ENCODE peak calls at places on chromosomes 13 and 19, in five cellular contexts. One of them, this sample, is unnamed.
A peak's percentile ranks its signal among the peaks of the same experiment; 100 is the strongest.

GRCh38 chr13:98674968-98675528 is 77.4 kb downstream of the SLC15A1 start:
- DNase-seq in left ventricle myocardium inferior: no peak
- DNase-seq in WTC11: no peak
- DNase-seq in omental fat pad: no peak
- DNase-seq in heart right ventricle: no peak
- DNase-seq in this sample: no peak

GRCh38 chr19:40686882-40687524 is 3.4 kb downstream of the NUMBL start:
- DNase-seq in left ventricle myocardium inferior: no peak
- DNase-seq in WTC11: no peak
- DNase-seq in omental fat pad: no peak
- DNase-seq in heart right ventricle: no peak
- DNase-seq in this sample: no peak

GRCh38 chr19:39408392-39409206 is 2.0 kb downstream of the ZFP36 start:
- DNase-seq in left ventricle myocardium inferior: no peak
- DNase-seq in WTC11: no peak
- DNase-seq in omental fat pad: no peak
- DNase-seq in heart right ventricle: no peak
- DNase-seq in this sample: no peak

GRCh38 chr19:41376241-41376997 is at the start of gene TMEM91:
- DNase-seq in left ventricle myocardium inferior: peak; percentile 33
- DNase-seq in WTC11: peak; percentile 76
- DNase-seq in omental fat pad: no peak
- DNase-seq in heart right ventricle: peak; percentile 48
- DNase-seq in this sample: peak; percentile 55

GRCh38 chr13:35927554-35927953 is 203.6 kb downstream of the DCLK1 start:
- DNase-seq in left ventricle myocardium inferior: no peak
- DNase-seq in WTC11: no peak
- DNase-seq in omental fat pad: no peak
- DNase-seq in heart right ventricle: no peak
- DNase-seq in this sample: no peak

GRCh38 chr13:79919109-79919508 is 421.8 kb downstream of the SPRY2 start:
- DNase-seq in left ventricle myocardium inferior: no peak
- DNase-seq in WTC11: no peak
- DNase-seq in omental fat pad: no peak
- DNase-seq in heart right ventricle: no peak
- DNase-seq in this sample: no peak

GRCh38 chr13:113656015-113656588 is 1.9 kb downstream of the ATP4B start:
- DNase-seq in left ventricle myocardium inferior: peak; percentile 9
- DNase-seq in WTC11: peak; percentile 6
- DNase-seq in omental fat pad: no peak
- DNase-seq in heart right ventricle: no peak
- DNase-seq in this sample: no peak

GRCh38 chr13:76656496-76656895 is 229.7 kb downstream of the KCTD12 start:
- DNase-seq in left ventricle myocardium inferior: no peak
- DNase-seq in WTC11: no peak
- DNase-seq in omental fat pad: no peak
- DNase-seq in heart right ventricle: no peak
- DNase-seq in this sample: no peak

GRCh38 chr19:35860818-35861639 is 4.3 kb downstream of the KIRREL2 start:
- DNase-seq in left ventricle myocardium inferior: no peak
- DNase-seq in WTC11: peak; percentile 92
- DNase-seq in omental fat pad: no peak
- DNase-seq in heart right ventricle: no peak
- DNase-seq in this sample: peak; percentile 59

GRCh38 chr19:4910594-4911273 is 1.4 kb downstream of the UHRF1 start:
- DNase-seq in left ventricle myocardium inferior: no peak
- DNase-seq in WTC11: no peak
- DNase-seq in omental fat pad: no peak
- DNase-seq in heart right ventricle: no peak
- DNase-seq in this sample: no peak

GRCh38 chr13:59398127-59398526 is 765.6 kb downstream of the DIAPH3 start:
- DNase-seq in left ventricle myocardium inferior: no peak
- DNase-seq in WTC11: no peak
- DNase-seq in omental fat pad: no peak
- DNase-seq in heart right ventricle: peak; percentile 22
- DNase-seq in this sample: no peak

GRCh38 chr19:33621811-33622504 is at the start of gene CHST8:
- DNase-seq in left ventricle myocardium inferior: peak; percentile 40
- DNase-seq in WTC11: peak; percentile 78
- DNase-seq in omental fat pad: no peak
- DNase-seq in heart right ventricle: peak; percentile 57
- DNase-seq in this sample: peak; percentile 69

GRCh38 chr19:40208602-40209001 is 9.6 kb downstream of the TTC9B start:
- DNase-seq in left ventricle myocardium inferior: no peak
- DNase-seq in WTC11: no peak
- DNase-seq in omental fat pad: no peak
- DNase-seq in heart right ventricle: no peak
- DNase-seq in this sample: no peak

GRCh38 chr19:45211751-45212381 is 33.3 kb downstream of the BLOC1S3 start:
- DNase-seq in left ventricle myocardium inferior: peak; percentile 71
- DNase-seq in WTC11: no peak
- DNase-seq in omental fat pad: no peak
- DNase-seq in heart right ventricle: peak; percentile 72
- DNase-seq in this sample: no peak

GRCh38 chr13:29861694-29862110 is 11.3 kb upstream of the UBL3 start:
- DNase-seq in left ventricle myocardium inferior: no peak
- DNase-seq in WTC11: no peak
- DNase-seq in omental fat pad: no peak
- DNase-seq in heart right ventricle: no peak
- DNase-seq in this sample: no peak

DNA sequence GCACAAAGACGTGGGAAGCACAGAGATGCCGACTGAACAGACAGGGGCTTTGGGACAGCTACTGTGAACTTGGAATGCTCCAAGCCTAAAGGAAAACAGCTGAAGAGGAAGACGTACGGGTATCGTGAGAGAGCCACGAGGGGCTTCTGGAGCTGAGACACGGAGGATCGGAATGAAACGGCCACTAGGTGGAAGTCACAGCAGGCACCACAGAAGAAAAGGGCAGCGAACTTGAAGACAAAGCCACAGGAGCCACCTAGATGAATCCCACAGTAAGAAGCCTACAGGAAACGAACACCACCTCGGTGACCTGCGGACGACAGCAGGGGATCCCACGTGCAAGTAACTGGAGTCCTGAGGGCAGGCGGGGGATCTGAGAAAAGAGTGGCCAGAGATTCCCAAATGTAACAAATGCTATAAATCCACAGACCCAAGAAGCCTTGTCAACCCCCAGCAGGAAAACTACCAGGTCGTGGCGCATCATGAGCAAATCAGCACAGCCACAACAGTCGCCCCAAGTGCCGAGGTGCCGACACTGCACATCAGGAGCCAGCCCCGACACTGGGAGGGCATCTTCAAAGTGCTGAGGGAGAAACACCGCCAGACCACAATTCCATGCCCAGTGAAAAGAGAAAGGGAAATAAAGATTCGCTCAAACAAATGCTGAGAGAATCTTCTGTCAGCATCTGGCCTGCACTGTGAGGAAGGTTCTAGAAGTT is 39.3 kb upstream of the ISYNA1 start:
- DNase-seq in left ventricle myocardium inferior: no peak
- DNase-seq in WTC11: no peak
- DNase-seq in omental fat pad: no peak
- DNase-seq in heart right ventricle: no peak
- DNase-seq in this sample: no peak
- TF ChIP-seq CTCF in left ventricle myocardium inferior: peak; percentile 13
- TF ChIP-seq CTCF in WTC11: no peak
- TF ChIP-seq CTCF in omental fat pad: no peak
- TF ChIP-seq CTCF in heart right ventricle: no peak
- TF ChIP-seq CTCF in this sample: no peak

GRCh38 chr13:57588639-57589038 is 42.9 kb upstream of the PCDH17 start:
- DNase-seq in left ventricle myocardium inferior: no peak
- DNase-seq in WTC11: no peak
- DNase-seq in omental fat pad: no peak
- DNase-seq in heart right ventricle: no peak
- DNase-seq in this sample: no peak
- TF ChIP-seq CTCF in left ventricle myocardium inferior: no peak
- TF ChIP-seq CTCF in WTC11: no peak
- TF ChIP-seq CTCF in omental fat pad: no peak
- TF ChIP-seq CTCF in heart right ventricle: no peak
- TF ChIP-seq CTCF in this sample: no peak

DNA sequence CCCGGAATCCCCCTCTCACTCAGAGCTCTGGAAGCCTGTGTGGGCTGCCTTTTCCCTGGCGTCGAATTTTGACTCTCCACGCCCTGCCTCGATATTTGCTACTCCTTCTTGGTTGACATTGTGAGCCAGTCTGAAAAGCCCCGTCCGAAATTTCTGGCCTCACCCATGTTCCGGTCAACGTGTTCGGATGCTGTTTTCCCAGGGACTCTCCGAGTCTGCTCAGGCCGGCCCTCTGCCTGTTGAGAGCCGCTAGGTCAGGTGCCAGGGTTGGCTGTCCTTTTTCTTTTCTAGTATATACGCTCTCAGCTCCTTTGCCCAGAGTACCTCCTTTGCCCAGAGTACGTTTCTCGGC is 6.8 kb upstream of the DGKH start:
- DNase-seq in left ventricle myocardium inferior: peak; percentile 50
- DNase-seq in WTC11: peak; percentile 60
- DNase-seq in omental fat pad: peak; percentile 24
- DNase-seq in heart right ventricle: peak; percentile 37
- DNase-seq in this sample: peak; percentile 64
- TF ChIP-seq CTCF in left ventricle myocardium inferior: peak; percentile 67
- TF ChIP-seq CTCF in WTC11: no peak
- TF ChIP-seq CTCF in omental fat pad: no peak
- TF ChIP-seq CTCF in heart right ventricle: no peak
- TF ChIP-seq CTCF in this sample: no peak

GRCh38 chr19:49331616-49332055 is 3.6 kb upstream of the CD37 start:
- DNase-seq in left ventricle myocardium inferior: no peak
- DNase-seq in WTC11: peak; percentile 34
- DNase-seq in omental fat pad: no peak
- DNase-seq in heart right ventricle: no peak
- DNase-seq in this sample: no peak
- TF ChIP-seq CTCF in left ventricle myocardium inferior: no peak
- TF ChIP-seq CTCF in WTC11: no peak
- TF ChIP-seq CTCF in omental fat pad: no peak
- TF ChIP-seq CTCF in heart right ventricle: no peak
- TF ChIP-seq CTCF in this sample: no peak

DNA sequence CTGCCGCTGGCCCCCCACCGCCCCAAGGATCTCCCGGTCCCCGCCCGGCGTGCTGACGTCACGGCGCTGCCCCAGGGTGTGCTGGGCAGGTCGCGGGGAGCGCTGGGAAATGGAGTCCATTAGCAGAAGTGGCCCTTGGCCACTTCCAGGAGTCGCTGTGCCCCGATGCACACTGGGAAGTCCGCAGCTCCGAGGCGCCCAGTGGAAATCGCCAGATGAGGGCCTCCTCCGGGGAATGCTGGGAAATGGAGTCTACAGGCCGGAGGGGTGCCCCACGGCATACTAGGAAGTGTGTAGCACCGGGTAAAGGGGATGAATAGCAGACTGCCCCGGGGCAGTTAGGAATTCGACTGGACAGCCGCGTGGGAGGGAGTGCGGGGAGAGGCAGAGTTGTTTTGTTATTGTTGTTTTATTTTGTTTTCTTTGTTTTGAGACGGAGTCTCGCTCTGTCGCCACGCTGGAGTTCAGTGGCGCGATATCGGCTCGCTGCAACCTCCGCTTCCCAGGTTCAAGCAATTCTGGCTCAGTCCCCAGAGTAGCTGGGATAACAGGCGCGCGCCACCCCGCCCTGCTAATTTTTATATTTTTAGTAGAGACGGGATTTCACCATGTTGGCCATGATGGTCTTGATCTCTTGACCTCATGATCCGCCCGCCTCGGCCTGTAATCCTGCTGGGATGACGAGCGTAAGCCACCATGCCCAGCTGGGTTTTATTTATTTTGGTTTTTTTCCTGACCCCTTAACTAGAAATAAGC is at the start of gene PPP1R12C:
- DNase-seq in left ventricle myocardium inferior: peak; percentile 99
- DNase-seq in WTC11: peak; percentile 98
- DNase-seq in omental fat pad: peak; percentile 94
- DNase-seq in heart right ventricle: peak; percentile 99
- DNase-seq in this sample: peak; percentile 91
- TF ChIP-seq CTCF in left ventricle myocardium inferior: no peak
- TF ChIP-seq CTCF in WTC11: no peak
- TF ChIP-seq CTCF in omental fat pad: no peak
- TF ChIP-seq CTCF in heart right ventricle: no peak
- TF ChIP-seq CTCF in this sample: no peak